ENCODE peak calls at places on chromosomes 2 and 18, in six cellular contexts. V, Q, S, D, K and R are unnamed samples.

GRCh38 chr2:197498937-197499593 is 575 bp downstream of the HSPD1 start:
- DNase-seq in V (peak; percentile 85), Q (peak; percentile 59), S (peak; percentile 83), D (no peak), K (peak; percentile 39), R (peak; percentile 62)

GRCh38 chr2:118800736-118801135 is 46.7 kb downstream of the EN1 start:
- DNase-seq in V (no peak), Q (no peak), S (peak; percentile 53), D (no peak), K (no peak), R (no peak)

GRCh38 chr2:193847140-193847539 is 1652.4 kb upstream of the TMEFF2 start:
- DNase-seq in V (no peak), Q (no peak), S (peak; percentile 47), D (no peak), K (peak; percentile 58), R (no peak)

GRCh38 chr2:10909050-10909995 is 2.4 kb upstream of the KCNF1 start:
- DNase-seq in V (peak; percentile 76), Q (peak; percentile 88), S (no peak), D (peak; percentile 35), K (peak; percentile 28), R (no peak)

GRCh38 chr2:174070281-174070680 is 105.1 kb upstream of the SP3 start:
- DNase-seq in V (no peak), Q (no peak), S (no peak), D (no peak), K (no peak), R (no peak)

GRCh38 chr2:2238726-2239269 is 92.3 kb downstream of the MYT1L start:
- DNase-seq in V (no peak), Q (no peak), S (no peak), D (no peak), K (no peak), R (no peak)

GRCh38 chr2:38528008-38528442 is 74.7 kb downstream of the HNRNPLL start:
- DNase-seq in V (peak; percentile 78), Q (peak; percentile 96), S (peak; percentile 90), D (no peak), K (peak; percentile 73), R (no peak)

GRCh38 chr2:83971547-83971946 is 487.5 kb downstream of the SUCLG1 start:
- DNase-seq in V (no peak), Q (no peak), S (no peak), D (no peak), K (peak; percentile 3), R (no peak)

GRCh38 chr2:41727711-41728110 is 320.1 kb upstream of the PKDCC start:
- DNase-seq in V (no peak), Q (no peak), S (no peak), D (no peak), K (no peak), R (no peak)

GRCh38 chr2:181106229-181106628 is 125.8 kb downstream of the UBE2E3 start:
- DNase-seq in V (peak; percentile 13), Q (peak; percentile 57), S (peak; percentile 48), D (no peak), K (no peak), R (no peak)

GRCh38 chr2:173998386-173998785 is 33.2 kb upstream of the SP3 start:
- DNase-seq in V (no peak), Q (no peak), S (no peak), D (no peak), K (no peak), R (no peak)

GRCh38 chr2:23112517-23112916 is 272.5 kb upstream of the KLHL29 start:
- DNase-seq in V (no peak), Q (no peak), S (no peak), D (no peak), K (no peak), R (no peak)

GRCh38 chr18:7021994-7022840 is 95.4 kb downstream of the LAMA1 start:
- DNase-seq in V (peak; percentile 4), Q (peak; percentile 83), S (peak; percentile 47), D (peak; percentile 15), K (peak; percentile 92), R (peak; percentile 68)

GRCh38 chr2:230712443-230713330 is at the start of gene CAB39:
- DNase-seq in V (peak; percentile 97), Q (peak; percentile 97), S (peak; percentile 96), D (peak; percentile 69), K (peak; percentile 92), R (peak; percentile 91)

GRCh38 chr2:117801826-117802225 is 12.7 kb upstream of the DDX18 start:
- DNase-seq in V (no peak), Q (no peak), S (peak; percentile 68), D (no peak), K (peak; percentile 32), R (no peak)

GRCh38 chr18:63224574-63224973 is 95.0 kb downstream of the BCL2 start:
- DNase-seq in V (no peak), Q (no peak), S (no peak), D (no peak), K (no peak), R (no peak)

GRCh38 chr18:11078491-11078890 is 70.9 kb downstream of the PIEZO2 start:
- DNase-seq in V (no peak), Q (no peak), S (no peak), D (no peak), K (no peak), R (no peak)

GRCh38 chr2:145288650-145289496 is 769.0 kb upstream of the ZEB2 start:
- DNase-seq in V (no peak), Q (no peak), S (no peak), D (no peak), K (no peak), R (no peak)

GRCh38 chr2:88090446-88091283 is 23.0 kb downstream of the SMYD1 start:
- DNase-seq in V (no peak), Q (no peak), S (no peak), D (no peak), K (no peak), R (no peak)

GRCh38 chr2:153641046-153641445 is 162.5 kb upstream of the RPRM start:
- DNase-seq in V (no peak), Q (no peak), S (no peak), D (no peak), K (no peak), R (peak; percentile 11)

GRCh38 chr18:68699043-68699442 is 15.9 kb downstream of the TMX3 start:
- DNase-seq in V (no peak), Q (no peak), S (peak; percentile 47), D (no peak), K (peak; percentile 42), R (no peak)

GRCh38 chr2:46230115-46230571 is 67.1 kb upstream of the EPAS1 start:
- DNase-seq in V (no peak), Q (no peak), S (no peak), D (no peak), K (no peak), R (no peak)

GRCh38 chr2:241558532-241559488 is at the start of gene BOK:
- DNase-seq in V (peak; percentile 81), Q (peak; percentile 65), S (peak; percentile 89), D (peak; percentile 72), K (peak; percentile 72), R (no peak)

GRCh38 chr2:236752111-236752510 is 182.5 kb downstream of the ACKR3 start:
- DNase-seq in V (no peak), Q (no peak), S (no peak), D (no peak), K (no peak), R (no peak)

GRCh38 chr2:85712849-85713612 is 18.9 kb downstream of the GNLY start:
- DNase-seq in V (no peak), Q (no peak), S (peak; percentile 87), D (no peak), K (peak; percentile 31), R (no peak)

GRCh38 chr18:50578030-50578429 is 18.1 kb downstream of the MAPK4 start:
- DNase-seq in V (no peak), Q (no peak), S (no peak), D (no peak), K (no peak), R (no peak)

GRCh38 chr2:68733365-68733764 is 1.2 kb upstream of the ARHGAP25 start:
- DNase-seq in V (no peak), Q (no peak), S (no peak), D (no peak), K (no peak), R (no peak)

GRCh38 chr2:68734176-68734575 is 435 bp upstream of the ARHGAP25 start:
- DNase-seq in V (no peak), Q (no peak), S (no peak), D (no peak), K (no peak), R (no peak)

GRCh38 chr2:68732533-68732932 is 2.1 kb upstream of the ARHGAP25 start:
- DNase-seq in V (no peak), Q (no peak), S (no peak), D (no peak), K (no peak), R (no peak)

GRCh38 chr2:68730828-68731227 is 3.8 kb upstream of the ARHGAP25 start:
- DNase-seq in V (no peak), Q (no peak), S (peak; percentile 55), D (no peak), K (peak; percentile 89), R (no peak)

GRCh38 chr2:68732036-68732435 is 2.6 kb upstream of the ARHGAP25 start:
- DNase-seq in V (no peak), Q (no peak), S (no peak), D (no peak), K (no peak), R (no peak)
- H3K9ac ChIP-seq in V (no peak overlapping the region), Q (no peak overlapping the region), S (no peak overlapping the region), D (no peak overlapping the region), K (no peak overlapping the region), R (no peak overlapping the region)

DNA sequence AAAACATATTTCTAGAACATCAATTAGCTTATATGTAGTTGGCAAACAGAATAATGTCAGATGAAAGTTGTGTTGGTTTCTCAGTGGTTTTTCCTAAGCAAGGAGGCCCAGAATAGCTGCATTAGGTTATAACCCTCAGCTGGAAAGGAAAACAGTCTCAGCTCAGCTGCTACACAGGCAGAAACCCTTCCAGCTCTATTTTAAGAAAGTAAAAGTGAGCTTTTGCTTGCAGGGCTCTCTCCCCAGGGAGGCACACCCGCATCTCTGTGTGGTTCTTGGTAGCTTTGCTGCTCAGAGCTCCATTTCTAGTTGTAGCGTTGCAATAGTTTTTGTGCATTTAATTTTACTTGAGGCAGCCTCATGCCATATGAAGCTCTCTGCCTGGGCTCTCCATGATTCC is 54.6 kb downstream of the PIKFYVE start:
- DNase-seq in V (no peak), Q (no peak), S (peak; percentile 42), D (no peak), K (no peak), R (peak; percentile 67)
- TF ChIP-seq EZH2phosphoT487 in V (no peak), Q (no peak), S (no peak), D (no peak), K (no peak), R (no peak)

GRCh38 chr2:64403426-64403825 is 50.5 kb upstream of the LGALSL start:
- DNase-seq in V (no peak), Q (no peak), S (no peak), D (no peak), K (no peak), R (no peak)
- H3K9ac ChIP-seq in V (no peak overlapping the region), Q (no peak overlapping the region), S (no peak overlapping the region), D (no peak overlapping the region), K (peak overlapping the region; percentile 34), R (no peak overlapping the region)

DNA sequence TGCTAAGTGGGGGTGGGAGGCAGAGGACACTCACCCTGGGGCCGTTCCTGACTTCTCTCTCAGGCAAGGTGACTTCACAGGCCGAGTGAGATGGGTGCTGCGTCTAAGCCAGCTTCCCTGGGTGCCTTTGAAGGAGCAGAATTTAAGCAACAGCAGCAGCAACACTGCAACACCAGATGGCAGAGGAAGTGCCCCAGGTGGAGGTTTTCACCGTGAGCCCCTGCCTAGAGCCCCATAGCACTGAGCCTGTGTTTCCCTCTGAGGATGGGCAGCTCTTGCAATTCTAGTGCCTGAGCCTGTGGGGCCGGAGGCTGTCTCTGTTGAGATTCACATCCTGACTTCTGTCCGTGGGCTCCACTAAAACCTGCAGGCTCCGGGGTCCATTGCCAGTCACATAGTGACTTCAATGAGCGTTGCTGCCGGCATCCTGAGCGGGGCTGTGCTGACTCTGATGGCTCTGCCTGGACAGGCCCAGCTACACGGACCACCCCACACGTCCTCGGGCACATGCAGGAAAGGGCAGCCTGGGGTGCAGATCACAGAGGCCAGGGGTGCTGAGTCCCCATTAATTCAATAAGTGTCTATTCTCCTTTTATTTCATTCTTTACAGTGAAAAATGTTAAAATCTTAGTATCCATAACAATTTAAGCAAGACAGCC is 218.8 kb downstream of the SNTG2 start:
- DNase-seq in V (no peak), Q (no peak), S (no peak), D (no peak), K (no peak), R (no peak)
- TF ChIP-seq EZH2phosphoT487 in V (no peak), Q (no peak), S (no peak), D (no peak), K (no peak), R (no peak)